ENCODE peak calls at places on chromosomes 2 and 18, in seven cellular contexts. Q, P, M, J, X, Z and S are unnamed samples.

GRCh38 chr2:241035818-241036396 is 37.5 kb downstream of the SNED1 start:
- DNase-seq in Q (no peak), P (no peak), M (no peak), J (peak; percentile 53), X (peak; percentile 48), Z (peak; percentile 45), S (no peak)

GRCh38 chr2:113116100-113116958 is 11.1 kb upstream of the IL1RN start:
- DNase-seq in Q (no peak), P (no peak), M (no peak), J (no peak), X (peak; percentile 51), Z (peak; percentile 37), S (peak; percentile 60)

GRCh38 chr2:59044733-59045132 is 803.6 kb upstream of the FANCL start:
- DNase-seq in Q (no peak), P (no peak), M (no peak), J (no peak), X (no peak), Z (no peak), S (peak; percentile 51)

GRCh38 chr2:192253692-192254091 is 59.0 kb upstream of the TMEFF2 start:
- DNase-seq in Q (no peak), P (no peak), M (no peak), J (no peak), X (no peak), Z (no peak), S (no peak)

GRCh38 chr2:209388416-209389037 is 35.3 kb upstream of the MAP2 start:
- DNase-seq in Q (no peak), P (no peak), M (no peak), J (no peak), X (no peak), Z (no peak), S (no peak)

GRCh38 chr18:49784427-49785185 is 28.7 kb downstream of the ACAA2 start:
- DNase-seq in Q (no peak), P (no peak), M (no peak), J (no peak), X (no peak), Z (no peak), S (no peak)

GRCh38 chr2:114006460-114006859 is 116.6 kb downstream of the ACTR3 start:
- DNase-seq in Q (no peak), P (no peak), M (no peak), J (no peak), X (no peak), Z (no peak), S (no peak)

GRCh38 chr18:47215554-47216138 is 35.8 kb downstream of the SKOR2 start:
- DNase-seq in Q (no peak), P (no peak), M (no peak), J (no peak), X (peak; percentile 53), Z (peak; percentile 36), S (peak; percentile 60)

GRCh38 chr2:237695201-237695780 is 67.9 kb downstream of the LRRFIP1 start:
- DNase-seq in Q (no peak), P (peak; percentile 69), M (no peak), J (no peak), X (peak; percentile 52), Z (peak; percentile 50), S (peak; percentile 84)

GRCh38 chr2:200225943-200226342 is 80.5 kb upstream of the SPATS2L start:
- DNase-seq in Q (no peak), P (no peak), M (no peak), J (no peak), X (no peak), Z (no peak), S (no peak)

GRCh38 chr2:190435031-190435677 is 27.0 kb downstream of the MFSD6 start:
- DNase-seq in Q (no peak), P (no peak), M (no peak), J (no peak), X (no peak), Z (no peak), S (peak; percentile 68)

GRCh38 chr18:9712606-9713005 is 4.5 kb downstream of the RAB31 start:
- DNase-seq in Q (no peak), P (no peak), M (no peak), J (no peak), X (no peak), Z (no peak), S (no peak)

GRCh38 chr18:48874701-48875162 is 76.0 kb downstream of the SMAD7 start:
- DNase-seq in Q (no peak), P (no peak), M (no peak), J (no peak), X (no peak), Z (no peak), S (no peak)

GRCh38 chr2:177143444-177143843 is 69.2 kb upstream of the HNRNPA3 start:
- DNase-seq in Q (no peak), P (peak; percentile 10), M (no peak), J (no peak), X (no peak), Z (no peak), S (no peak)

GRCh38 chr2:162072976-162073775 is 839 bp downstream of the DPP4 start:
- DNase-seq in Q (no peak), P (no peak), M (peak; percentile 20), J (no peak), X (peak; percentile 25), Z (peak; percentile 36), S (peak; percentile 56)

GRCh38 chr2:189421644-189422043 is 19.6 kb upstream of the WDR75 start:
- DNase-seq in Q (no peak), P (no peak), M (no peak), J (no peak), X (no peak), Z (no peak), S (no peak)

GRCh38 chr18:23099621-23100020 is 35.7 kb upstream of the CABLES1 start:
- DNase-seq in Q (no peak), P (no peak), M (no peak), J (no peak), X (no peak), Z (no peak), S (no peak)

GRCh38 chr2:9256570-9257043 is 50.0 kb downstream of the ASAP2 start:
- DNase-seq in Q (no peak), P (no peak), M (no peak), J (no peak), X (no peak), Z (no peak), S (no peak)

GRCh38 chr2:171522057-171522803 is at the start of gene CYBRD1:
- DNase-seq in Q (no peak), P (no peak), M (peak; percentile 90), J (peak; percentile 61), X (peak; percentile 25), Z (peak; percentile 33), S (peak; percentile 90)

GRCh38 chr2:18799397-18799796 is 210.0 kb upstream of the NT5C1B start:
- DNase-seq in Q (no peak), P (no peak), M (no peak), J (no peak), X (no peak), Z (no peak), S (no peak)

GRCh38 chr2:177679611-177680530 is 287.3 kb downstream of the AGPS start:
- DNase-seq in Q (no peak), P (no peak), M (no peak), J (no peak), X (no peak), Z (no peak), S (no peak)

GRCh38 chr2:240623531-240624010 is 1.7 kb upstream of the GPR35 start:
- DNase-seq in Q (no peak), P (no peak), M (peak; percentile 2), J (no peak), X (peak; percentile 6), Z (peak; percentile 21), S (no peak)

GRCh38 chr2:121014876-121015275 is 270.1 kb downstream of the TFCP2L1 start:
- DNase-seq in Q (no peak), P (no peak), M (no peak), J (no peak), X (no peak), Z (no peak), S (no peak)

GRCh38 chr2:20422679-20423271 is 24.1 kb upstream of the RHOB start:
- DNase-seq in Q (no peak), P (no peak), M (no peak), J (no peak), X (peak; percentile 45), Z (peak; percentile 47), S (peak; percentile 55)

GRCh38 chr18:55863876-55864275 is 275.9 kb upstream of the TCF4 start:
- DNase-seq in Q (no peak), P (no peak), M (peak; percentile 25), J (no peak), X (no peak), Z (no peak), S (no peak)

GRCh38 chr2:26581991-26582842 is 58.9 kb downstream of the CIB4 start:
- DNase-seq in Q (no peak), P (no peak), M (no peak), J (no peak), X (no peak), Z (no peak), S (no peak)

GRCh38 chr2:108583903-108584520 is 49.7 kb downstream of the LIMS1 start:
- DNase-seq in Q (peak; percentile 27), P (peak; percentile 20), M (no peak), J (peak; percentile 38), X (peak; percentile 78), Z (peak; percentile 75), S (peak; percentile 74)

GRCh38 chr2:120432293-120432975 is 86.5 kb downstream of the INHBB start:
- DNase-seq in Q (no peak), P (no peak), M (no peak), J (no peak), X (no peak), Z (no peak), S (no peak)

GRCh38 chr2:9897331-9897737 is 54.1 kb downstream of the TAF1B start:
- DNase-seq in Q (peak; percentile 0), P (peak; percentile 3), M (peak; percentile 41), J (no peak), X (peak; percentile 85), Z (peak; percentile 87), S (peak; percentile 15)

GRCh38 chr2:1718339-1719220 is 25.7 kb downstream of the PXDN start:
- DNase-seq in Q (no peak), P (no peak), M (no peak), J (no peak), X (no peak), Z (no peak), S (no peak)

GRCh38 chr2:156110890-156111289 is 221.6 kb downstream of the NR4A2 start:
- DNase-seq in Q (no peak), P (no peak), M (no peak), J (no peak), X (peak; percentile 31), Z (peak; percentile 46), S (peak; percentile 66)

GRCh38 chr18:6024740-6025139 is 129.4 kb upstream of the TMEM200C start:
- DNase-seq in Q (no peak), P (no peak), M (no peak), J (no peak), X (no peak), Z (no peak), S (no peak)